ENCODE peak calls at places on chromosomes 1 and 21, in ten cellular contexts. E is BE2C, C is OCI-LY7, U is esophagus squamous epithelium, H is esophagus muscularis mucosa, L is IMR-90, P is neural crest cell, F is choroid plexus epithelial cell, G is LNCaP clone FGC, R is B cell. J is an unnamed sample.

GRCh38 chr1:182299728-182300581 is 91.6 kb downstream of the GLUL start:
- DNase-seq in U (no peak), H (no peak), L (no peak), E (no peak), R (no peak), G (no peak), F (peak), P (no peak), C (no peak), J (no peak)

GRCh38 chr1:186740324-186740723 is 60.1 kb upstream of the PTGS2 start:
- DNase-seq in P (no peak), F (no peak), U (no peak), E (no peak), C (no peak), R (no peak), L (no peak), G (no peak), H (no peak), J (no peak)

GRCh38 chr1:11655263-11656079 is 794 bp downstream of the FBXO44 start:
- DNase-seq in C (no peak), F (no peak), L (no peak), H (no peak), E (no peak), U (no peak), G (no peak), P (no peak), R (no peak), J (no peak)

GRCh38 chr1:175922254-175922881 is 179.0 kb upstream of the TNR start:
- DNase-seq in R (no peak), P (no peak), C (no peak), E (no peak), G (no peak), F (no peak), H (no peak), U (no peak), L (no peak), J (no peak)

GRCh38 chr1:234691567-234691966 is 81.6 kb upstream of the IRF2BP2 start:
- DNase-seq in R (peak), G (no peak), L (peak), U (no peak), E (no peak), F (peak), H (no peak), P (no peak), C (peak), J (no peak)

GRCh38 chr1:36366091-36366661 is 19.5 kb downstream of the STK40 start:
- DNase-seq in C (peak), R (peak), G (no peak), H (no peak), L (peak), E (peak), F (peak), U (no peak), P (peak), J (no peak)

GRCh38 chr1:55827350-55827749 is 612.2 kb upstream of the USP24 start:
- DNase-seq in H (no peak), R (no peak), G (no peak), P (no peak), U (no peak), F (peak), L (peak), E (no peak), C (no peak), J (no peak)

GRCh38 chr1:230120949-230121381 is 53.9 kb downstream of the GALNT2 start:
- DNase-seq in F (peak), L (no peak), R (peak), H (no peak), E (peak), C (peak), G (peak), U (no peak), P (peak), J (no peak)

GRCh38 chr21:30615199-30615598 is 1.0 kb upstream of the KRTAP20-1 start:
- DNase-seq in F (no peak), E (no peak), U (no peak), C (no peak), P (no peak), G (no peak), L (no peak), H (no peak), R (no peak), J (no peak)

GRCh38 chr1:165834881-165835280 is 7.5 kb downstream of the UCK2 start:
- DNase-seq in U (no peak), H (no peak), E (no peak), C (no peak), P (no peak), G (no peak), R (no peak), L (no peak), F (no peak), J (no peak)

GRCh38 chr1:153667439-153667838 is 3.4 kb downstream of the ILF2 start:
- DNase-seq in H (no peak), F (no peak), E (no peak), R (no peak), U (no peak), C (no peak), P (no peak), L (no peak), G (no peak), J (no peak)

GRCh38 chr1:228405200-228405978 is 1.2 kb downstream of the TRIM11 start:
- DNase-seq in C (peak), E (no peak), G (no peak), P (no peak), R (no peak), L (peak), H (no peak), F (peak), U (no peak), J (no peak)

GRCh38 chr1:20751462-20751990 is 19.0 kb upstream of the SH2D5 start:
- DNase-seq in E (no peak), F (no peak), U (no peak), H (no peak), R (no peak), C (no peak), G (no peak), L (no peak), P (no peak), J (no peak)

GRCh38 chr1:14522331-14523241 is 75.9 kb upstream of the KAZN start:
- DNase-seq in H (no peak), R (no peak), P (no peak), G (no peak), U (no peak), C (no peak), F (peak), E (peak), L (peak), J (no peak)

GRCh38 chr1:205442051-205442721 is 13.7 kb downstream of the BLACAT1 start:
- DNase-seq in L (no peak), H (no peak), G (no peak), R (no peak), E (no peak), U (no peak), C (no peak), F (no peak), P (no peak), J (no peak)

GRCh38 chr1:4702927-4703326 is 48.5 kb downstream of the AJAP1 start:
- DNase-seq in C (no peak), H (no peak), F (no peak), G (no peak), R (no peak), L (no peak), P (no peak), E (no peak), U (no peak), J (no peak)

GRCh38 chr1:161305872-161306519 is 3.8 kb downstream of the MPZ start:
- DNase-seq in U (peak), F (peak), G (no peak), H (peak), P (peak), E (peak), R (peak), C (peak), L (peak), J (no peak)

GRCh38 chr21:35614412-35614901 is 445.9 kb downstream of the SETD4 start:
- DNase-seq in L (peak), C (no peak), G (no peak), F (no peak), E (no peak), H (no peak), R (no peak), P (no peak), U (no peak), J (no peak)

GRCh38 chr1:96538001-96538649 is 183.5 kb upstream of the PTBP2 start:
- DNase-seq in E (no peak), F (peak), U (no peak), G (no peak), H (no peak), P (no peak), L (peak), C (no peak), R (no peak), J (no peak)

GRCh38 chr1:169563650-169564049 is 22.6 kb downstream of the F5 start:
- DNase-seq in P (no peak), C (no peak), R (no peak), H (no peak), E (no peak), L (no peak), G (no peak), F (no peak), U (no peak), J (no peak)

GRCh38 chr1:18528616-18529015 is 47.9 kb downstream of the KLHDC7A start:
- DNase-seq in F (no peak), C (no peak), G (no peak), L (no peak), H (peak), R (no peak), U (no peak), P (no peak), E (no peak), J (peak)

GRCh38 chr1:167427843-167428242 is 90.5 kb downstream of the CD247 start:
- DNase-seq in P (no peak), L (no peak), E (no peak), C (no peak), R (no peak), G (no peak), H (no peak), F (no peak), U (no peak), J (no peak)

DNA sequence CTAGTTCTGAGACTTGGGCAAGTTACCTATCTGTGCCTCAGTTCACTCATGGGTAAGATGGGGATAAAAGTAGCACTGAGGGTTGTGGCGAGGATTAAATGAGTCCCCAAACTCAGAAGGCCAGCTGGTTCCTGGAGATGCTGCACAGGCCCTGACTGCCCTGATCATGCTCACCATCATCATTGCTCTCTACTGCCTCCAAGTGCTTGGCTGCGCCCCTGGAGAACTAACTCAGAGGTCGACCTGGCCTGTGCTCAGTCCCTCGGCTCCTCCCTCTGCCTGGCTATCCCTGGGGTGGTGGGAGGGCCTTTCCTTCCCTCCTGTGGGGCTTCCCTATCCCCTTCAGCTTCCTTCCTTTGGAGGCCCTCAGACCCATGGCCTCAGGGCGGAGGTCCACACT is 5.6 kb downstream of the SLC5A9 start:
- DNase-seq in R (no peak), C (no peak), L (no peak), E (no peak), F (peak), P (no peak), U (no peak), H (no peak), G (no peak), J (no peak)
- TF ChIP-seq CTCF in R (no peak), C (no peak), L (no peak), E (no peak), F (peak), P (peak), U (no peak), H (no peak), G (peak), J (no peak)

DNA sequence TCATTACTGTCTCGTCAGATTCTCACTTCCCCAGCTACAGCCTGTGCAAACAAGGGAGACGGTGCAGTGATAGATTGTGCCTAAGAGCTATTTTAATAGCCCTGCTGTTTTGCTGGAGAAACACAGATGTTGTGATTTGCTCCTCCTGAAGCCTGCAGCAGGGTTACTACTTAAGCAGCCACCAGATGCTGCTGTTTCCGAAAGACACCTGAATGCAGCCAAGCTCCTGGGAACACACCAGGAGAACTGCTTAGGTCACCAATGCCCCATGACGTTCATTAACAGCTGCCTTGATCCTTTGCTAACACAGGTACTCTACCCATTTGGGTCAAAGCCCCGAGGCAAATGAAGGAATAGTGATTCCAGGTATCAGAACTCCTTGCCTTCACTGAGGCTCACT is 411.8 kb upstream of the DAB1 start:
- DNase-seq in E (no peak), P (no peak), G (no peak), C (no peak), L (no peak), R (no peak), U (no peak), F (peak), H (no peak), J (no peak)
- TF ChIP-seq CTCF in E (no peak), P (no peak), G (peak), C (no peak), L (no peak), R (no peak), U (no peak), F (peak), H (no peak), J (no peak)

DNA sequence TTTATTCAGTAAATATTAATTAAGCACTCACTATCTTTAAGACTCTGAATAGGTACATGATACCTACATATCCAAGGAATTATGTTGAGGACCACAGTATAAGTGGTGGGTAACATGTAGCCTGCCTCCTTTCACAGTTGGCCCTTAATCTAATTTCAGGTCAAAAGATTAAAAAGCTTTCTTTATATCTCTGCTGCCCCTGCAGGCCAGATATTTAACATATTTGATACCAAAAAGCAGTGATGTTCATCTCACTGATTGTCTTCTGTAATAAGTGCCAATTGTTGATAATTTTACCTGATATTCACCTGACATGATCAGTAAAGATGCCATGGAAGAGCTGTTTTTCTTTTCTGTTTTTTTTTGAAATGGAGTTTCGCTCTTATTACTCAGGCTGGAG is 36.5 kb downstream of the RLF start:
- DNase-seq in U (no peak), R (peak), L (no peak), F (no peak), G (no peak), C (peak), E (no peak), P (no peak), H (no peak), J (no peak)
- TF ChIP-seq CTCF in U (no peak), R (peak), L (peak), F (peak), G (peak), C (peak), E (no peak), P (peak), H (no peak), J (peak)

GRCh38 chr1:89148259-89148658 is 22.3 kb upstream of the GBP2 start:
- DNase-seq in H (no peak), R (no peak), G (no peak), U (no peak), P (no peak), E (no peak), C (no peak), L (no peak), F (no peak), J (no peak)

GRCh38 chr1:89149976-89150375 is 24.1 kb upstream of the GBP2 start:
- DNase-seq in F (no peak), C (no peak), L (no peak), R (no peak), P (no peak), E (no peak), U (no peak), G (no peak), H (no peak), J (no peak)

GRCh38 chr1:89151021-89151420 is 24.8 kb downstream of the GBP7 start:
- DNase-seq in P (no peak), U (no peak), F (no peak), R (no peak), C (no peak), L (no peak), G (no peak), H (no peak), E (no peak), J (no peak)

GRCh38 chr1:89147707-89148106 is 21.8 kb upstream of the GBP2 start:
- DNase-seq in F (no peak), H (no peak), E (no peak), C (no peak), P (no peak), G (no peak), L (no peak), R (no peak), U (no peak), J (no peak)

GRCh38 chr1:89149229-89149628 is 23.3 kb upstream of the GBP2 start:
- DNase-seq in G (no peak), R (no peak), F (peak), L (peak), C (no peak), H (no peak), P (no peak), U (no peak), E (peak), J (no peak)
- TF ChIP-seq CTCF in G (peak), R (no peak), F (peak), L (peak), C (no peak), H (peak), P (peak), U (no peak), E (peak), J (peak)

DNA sequence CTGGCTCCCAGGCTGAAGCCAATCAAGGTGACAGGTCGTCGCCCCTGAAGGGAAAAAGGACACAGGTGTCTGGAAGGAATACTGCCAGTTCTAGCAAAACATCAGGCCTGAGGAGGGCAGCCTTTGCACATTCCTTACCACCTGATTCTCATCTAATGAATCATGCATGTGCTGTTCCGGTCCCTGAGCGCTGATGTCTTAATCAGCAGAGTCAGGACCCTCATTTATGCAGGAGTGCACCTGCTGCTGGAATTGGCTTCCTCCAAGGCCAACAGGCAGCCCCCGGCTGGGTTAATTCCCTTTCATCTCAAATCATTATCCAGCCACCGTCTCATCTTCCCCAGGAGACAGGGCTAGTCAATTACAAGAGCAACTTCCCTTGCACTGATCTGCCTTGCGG is 62.3 kb downstream of the TMCO4 start:
- DNase-seq in F (peak), E (no peak), R (no peak), L (no peak), P (no peak), U (no peak), C (no peak), G (no peak), H (no peak), J (no peak)
- TF ChIP-seq CTCF in F (peak), E (no peak), R (no peak), L (peak), P (no peak), U (no peak), C (no peak), G (no peak), H (peak), J (peak)

J was measured in osteocyte.